ENCODE peak calls at places on chromosomes 12 and 14, in four cellular contexts. I, C, O and Y are unnamed samples.
A peak's percentile ranks its signal among the peaks of the same experiment; 100 is the strongest.

GRCh38 chr12:132286912-132287311 is 42.5 kb downstream of the GALNT9 start:
- DNase-seq in I (no peak), C (no peak), O (no peak), Y (no peak)

GRCh38 chr14:100868621-100869370 is 34.7 kb downstream of the RTL1 start:
- DNase-seq in I (no peak), C (no peak), O (no peak), Y (no peak)

GRCh38 chr14:47705683-47706082 is 30.3 kb upstream of the MDGA2 start:
- DNase-seq in I (no peak), C (no peak), O (no peak), Y (no peak)

GRCh38 chr14:42224053-42224888 is 617.6 kb downstream of the LRFN5 start:
- DNase-seq in I (no peak), C (peak; percentile 89), O (peak; percentile 89), Y (peak; percentile 90)

GRCh38 chr12:124196236-124196635 is 98.7 kb upstream of the RFLNA start:
- DNase-seq in I (no peak), C (no peak), O (no peak), Y (no peak)

GRCh38 chr12:11040162-11040561 is 9.0 kb upstream of the TAS2R31 start:
- DNase-seq in I (no peak), C (no peak), O (no peak), Y (no peak)

GRCh38 chr12:125434131-125434530 is 368.9 kb downstream of the AACS start:
- DNase-seq in I (no peak), C (no peak), O (no peak), Y (no peak)

GRCh38 chr12:121992059-121992879 is 29.4 kb upstream of the BCL7A start:
- DNase-seq in I (no peak), C (peak; percentile 78), O (no peak), Y (no peak)

GRCh38 chr14:100424504-100425453 is 101.6 kb downstream of the SLC25A47 start:
- DNase-seq in I (no peak), C (no peak), O (no peak), Y (no peak)

GRCh38 chr14:74801396-74801795 is 38.3 kb downstream of the YLPM1 start:
- DNase-seq in I (no peak), C (no peak), O (no peak), Y (no peak)

GRCh38 chr14:101363880-101364391 is 197.4 kb upstream of the DIO3 start:
- DNase-seq in I (peak; percentile 88), C (no peak), O (no peak), Y (no peak)

GRCh38 chr14:65502676-65503124 is 90.2 kb downstream of the FUT8 start:
- DNase-seq in I (no peak), C (peak; percentile 48), O (no peak), Y (no peak)

GRCh38 chr12:105214670-105215375 is 21.2 kb downstream of the APPL2 start:
- DNase-seq in I (no peak), C (peak; percentile 34), O (no peak), Y (peak; percentile 36)

GRCh38 chr12:88501976-88502938 is 78.0 kb downstream of the KITLG start:
- DNase-seq in I (no peak), C (peak; percentile 10), O (no peak), Y (no peak)

GRCh38 chr12:5989621-5990020 is 44.6 kb upstream of the ANO2 start:
- DNase-seq in I (no peak), C (no peak), O (no peak), Y (no peak)

GRCh38 chr12:54601841-54602240 is 13.4 kb upstream of the PPP1R1A start:
- DNase-seq in I (no peak), C (no peak), O (peak; percentile 58), Y (no peak)

GRCh38 chr12:3189282-3189681 is 112.1 kb downstream of the TSPAN9 start:
- DNase-seq in I (no peak), C (no peak), O (no peak), Y (no peak)

GRCh38 chr14:100202712-100203111 is 36.2 kb upstream of the YY1 start:
- DNase-seq in I (no peak), C (no peak), O (no peak), Y (no peak)

GRCh38 chr14:68793734-68794129 is 865 bp upstream of the ZFP36L1 start:
- DNase-seq in I (no peak), C (no peak), O (no peak), Y (no peak)

GRCh38 chr12:77850698-77851097 is 20.0 kb downstream of the NAV3 start:
- DNase-seq in I (no peak), C (no peak), O (no peak), Y (no peak)

GRCh38 chr12:9064201-9064814 is 51.4 kb downstream of the A2M start:
- DNase-seq in I (no peak), C (peak; percentile 76), O (peak; percentile 78), Y (peak; percentile 71)

GRCh38 chr12:5391638-5392037 is 40.3 kb upstream of the NTF3 start:
- DNase-seq in I (no peak), C (no peak), O (no peak), Y (no peak)

GRCh38 chr12:52817699-52818238 is 3.9 kb upstream of the KRT4 start:
- DNase-seq in I (no peak), C (no peak), O (no peak), Y (no peak)

GRCh38 chr12:96121271-96121711 is 72.9 kb upstream of the ELK3 start:
- DNase-seq in I (no peak), C (no peak), O (no peak), Y (no peak)

GRCh38 chr12:203462-204260 is 10.3 kb downstream of the SLC6A12 start:
- DNase-seq in I (no peak), C (peak; percentile 17), O (peak; percentile 62), Y (peak; percentile 75)

GRCh38 chr12:30965613-30965985 is 39.1 kb downstream of the TSPAN11 start:
- DNase-seq in I (no peak), C (no peak), O (peak; percentile 63), Y (no peak)

GRCh38 chr12:64633940-64634337 is 23.6 kb downstream of the RASSF3 start:
- DNase-seq in I (no peak), C (peak; percentile 48), O (no peak), Y (no peak)

GRCh38 chr14:64501326-64502171 is 2.1 kb downstream of the ZBTB25 start:
- DNase-seq in I (no peak), C (peak; percentile 65), O (no peak), Y (peak; percentile 55)

GRCh38 chr14:92645841-92646478 is 102.5 kb downstream of the LGMN start:
- DNase-seq in I (no peak), C (peak; percentile 86), O (no peak), Y (no peak)

GRCh38 chr12:93060666-93061413 is 131.7 kb upstream of the EEA1 start:
- DNase-seq in I (no peak), C (peak; percentile 72), O (peak; percentile 41), Y (no peak)

GRCh38 chr14:85165091-85165490 is 364.9 kb upstream of the FLRT2 start:
- DNase-seq in I (no peak), C (no peak), O (peak; percentile 36), Y (no peak)

GRCh38 chr12:90695415-90695814 is 259.6 kb downstream of the CCER1 start:
- DNase-seq in I (no peak), C (peak; percentile 52), O (no peak), Y (no peak)

GRCh38 chr14:65190312-65190711 is 88.0 kb upstream of the MAX start:
- DNase-seq in I (no peak), C (no peak), O (no peak), Y (no peak)

GRCh38 chr12:15883536-15883935 is 1.3 kb downstream of the STRAP start:
- DNase-seq in I (no peak), C (peak; percentile 40), O (no peak), Y (no peak)

GRCh38 chr12:57242329-57242690 is 8.7 kb downstream of the STAC3 start:
- DNase-seq in I (no peak), C (no peak), O (no peak), Y (no peak)

GRCh38 chr12:57243521-57244305 is 7.3 kb downstream of the STAC3 start:
- DNase-seq in I (no peak), C (peak; percentile 93), O (peak; percentile 95), Y (peak; percentile 92)

GRCh38 chr12:57244306-57244696 is 6.7 kb downstream of the STAC3 start:
- DNase-seq in I (no peak), C (no peak), O (peak; percentile 33), Y (no peak)

GRCh38 chr12:57241556-57242310 is 9.3 kb downstream of the STAC3 start:
- DNase-seq in I (no peak), C (peak; percentile 42), O (peak; percentile 20), Y (no peak)

GRCh38 chr12:57242691-57243454 is 8.1 kb downstream of the STAC3 start:
- DNase-seq in I (no peak), C (peak; percentile 80), O (peak; percentile 96), Y (peak; percentile 34)
- H3K4me1 ChIP-seq in I (peaks cover 61% of the 10 kb centered on the region), C (peaks cover 35% of the 10 kb centered on the region), O (peaks cover 39% of the 10 kb centered on the region), Y (peaks cover 22% of the 10 kb centered on the region)

GRCh38 chr14:104460920-104461651 is 118.5 kb upstream of the C14orf180 start:
- DNase-seq in I (peak; percentile 89), C (peak; percentile 0), O (peak; percentile 86), Y (peak; percentile 13)
- H3K4me3 ChIP-seq in I (no peak overlapping the region), C (no peak overlapping the region), O (peak overlapping the region; percentile 57), Y (no peak overlapping the region)

GRCh38 chr12:29343022-29343799 is 37.8 kb downstream of the ERGIC2 start:
- DNase-seq in I (no peak), C (no peak), O (no peak), Y (no peak)
- H3K36me3 ChIP-seq in I (no peaks in the 10 kb centered on the region), C (peaks cover 56% of the 10 kb centered on the region), O (peaks cover 4% of the 10 kb centered on the region), Y (peaks cover 26% of the 10 kb centered on the region)

GRCh38 chr12:109085590-109085989 is 7.7 kb downstream of the ALKBH2 start:
- DNase-seq in I (no peak), C (no peak), O (no peak), Y (no peak)

GRCh38 chr12:109087250-109087649 is 6.0 kb downstream of the ALKBH2 start:
- DNase-seq in I (no peak), C (no peak), O (no peak), Y (no peak)

GRCh38 chr12:109088818-109089217 is 4.5 kb downstream of the ALKBH2 start:
- DNase-seq in I (no peak), C (no peak), O (no peak), Y (no peak)

GRCh38 chr12:109082751-109083150 is 10.5 kb downstream of the ALKBH2 start:
- DNase-seq in I (no peak), C (no peak), O (no peak), Y (no peak)

GRCh38 chr12:109084425-109084824 is 8.8 kb downstream of the ALKBH2 start:
- DNase-seq in I (no peak), C (no peak), O (no peak), Y (no peak)
- H3K4me1 ChIP-seq in I (no peaks in the 10 kb centered on the region), C (peaks cover 9% of the 10 kb centered on the region), O (no peaks in the 10 kb centered on the region), Y (no peaks in the 10 kb centered on the region)

GRCh38 chr12:106586535-106586802 is 3.7 kb downstream of the RFX4 start:
- DNase-seq in I (no peak), C (no peak), O (peak; percentile 56), Y (no peak)
- H3K4me3 ChIP-seq in I (peak overlapping the region; percentile 13), C (no peak overlapping the region), O (peak overlapping the region; percentile 74), Y (no peak overlapping the region)

GRCh38 chr12:116011217-116011616 is 266.3 kb downstream of the MED13L start:
- DNase-seq in I (no peak), C (no peak), O (no peak), Y (no peak)
- H3K36me3 ChIP-seq in I (no peaks in the 10 kb centered on the region), C (peaks cover 86% of the 10 kb centered on the region), O (peaks cover 7% of the 10 kb centered on the region), Y (peaks cover 38% of the 10 kb centered on the region)